ENCODE peak calls at places on chromosomes 12 and 14, in eight cellular contexts. K is CD4-positive, alpha-beta T cell; X is breast epithelium; C is GM20000; L is HTR-8/SVneo; R is Right ventricle myocardium inferior; A is progenitor cell of endocrine pancreas; Y is ureter. Z is an unnamed sample.

GRCh38 chr12:46300906-46301305 is 32.1 kb upstream of the SLC38A1 start:
- DNase-seq in K (no peak), X (no peak), C (no peak), L (no peak), R (peak), A (no peak), Y (no peak), Z (no peak)

GRCh38 chr14:74064883-74065282 is 19.4 kb downstream of the ALDH6A1 start:
- DNase-seq in K (no peak), X (no peak), C (no peak), L (no peak), R (no peak), A (no peak), Y (no peak), Z (no peak)

GRCh38 chr12:46507766-46508165 is 135.2 kb upstream of the SLC38A2 start:
- DNase-seq in K (no peak), X (no peak), C (no peak), L (no peak), R (no peak), A (no peak), Y (no peak), Z (no peak)

GRCh38 chr14:99273724-99274345 is 1.8 kb upstream of the BCL11B start:
- DNase-seq in K (no peak), X (no peak), C (no peak), L (no peak), R (no peak), A (no peak), Y (no peak), Z (peak)

GRCh38 chr14:73502017-73502619 is 11.4 kb downstream of the RIOX1 start:
- DNase-seq in K (no peak), X (no peak), C (no peak), L (no peak), R (no peak), A (no peak), Y (no peak), Z (no peak)

GRCh38 chr12:31007153-31007495 is 66.5 kb upstream of the DDX11 start:
- DNase-seq in K (no peak), X (no peak), C (no peak), L (no peak), R (no peak), A (no peak), Y (no peak), Z (no peak)

GRCh38 chr12:48907243-48907642 is 18.0 kb downstream of the FKBP11 start:
- DNase-seq in K (no peak), X (no peak), C (no peak), L (no peak), R (no peak), A (no peak), Y (no peak), Z (no peak)

GRCh38 chr12:115984607-115985006 is 292.9 kb downstream of the MED13L start:
- DNase-seq in K (no peak), X (no peak), C (no peak), L (no peak), R (no peak), A (no peak), Y (no peak), Z (no peak)

GRCh38 chr14:21440857-21441256 is 15.1 kb downstream of the CHD8 start:
- DNase-seq in K (no peak), X (no peak), C (no peak), L (no peak), R (no peak), A (no peak), Y (no peak), Z (no peak)

GRCh38 chr12:71057330-71057729 is 100.5 kb downstream of the TSPAN8 start:
- DNase-seq in K (no peak), X (no peak), C (no peak), L (no peak), R (no peak), A (no peak), Y (no peak), Z (no peak)

GRCh38 chr14:103131580-103131979 is 8.3 kb downstream of the TNFAIP2 start:
- DNase-seq in K (no peak), X (no peak), C (no peak), L (no peak), R (no peak), A (no peak), Y (no peak), Z (no peak)

GRCh38 chr14:72679106-72679505 is 214.8 kb downstream of the DPF3 start:
- DNase-seq in K (no peak), X (no peak), C (no peak), L (no peak), R (no peak), A (no peak), Y (no peak), Z (no peak)

GRCh38 chr12:86134571-86134970 is 121.6 kb downstream of the MGAT4C start:
- DNase-seq in K (no peak), X (no peak), C (no peak), L (peak), R (no peak), A (no peak), Y (no peak), Z (no peak)

GRCh38 chr12:3520168-3520567 is 29.2 kb downstream of the PRMT8 start:
- DNase-seq in K (no peak), X (no peak), C (no peak), L (no peak), R (no peak), A (no peak), Y (no peak), Z (no peak)

Z was measured in type B pancreatic cell.